ENCODE peak calls at places on chromosome 16, in seven cellular contexts. G, M, Y, D, R, W and O are unnamed samples.

GRCh38 chr16:84540194-84540593 is 35.7 kb upstream of the MEAK7 start:
- DNase-seq in G (no peak), M (no peak), Y (no peak), D (no peak), R (no peak), W (no peak), O (no peak)

GRCh38 chr16:89712476-89712805 is 8.3 kb downstream of the VPS9D1 start:
- DNase-seq in G (no peak), M (no peak), Y (no peak), D (no peak), R (no peak), W (no peak), O (no peak)

GRCh38 chr16:17590711-17591654 is 120.2 kb upstream of the XYLT1 start:
- DNase-seq in G (no peak), M (no peak), Y (no peak), D (no peak), R (no peak), W (no peak), O (no peak)

GRCh38 chr16:70687671-70688265 is 1.9 kb upstream of the MTSS2 start:
- DNase-seq in G (no peak), M (no peak), Y (peak), D (no peak), R (no peak), W (no peak), O (no peak)

GRCh38 chr16:87661561-87661960 is 59.3 kb downstream of the JPH3 start:
- DNase-seq in G (peak), M (peak), Y (no peak), D (no peak), R (no peak), W (peak), O (no peak)

GRCh38 chr16:52471650-52472370 is 75.1 kb downstream of the TOX3 start:
- DNase-seq in G (no peak), M (no peak), Y (no peak), D (no peak), R (no peak), W (no peak), O (no peak)

GRCh38 chr16:58464916-58465731 is 34.8 kb upstream of the NDRG4 start:
- DNase-seq in G (peak), M (peak), Y (no peak), D (no peak), R (no peak), W (peak), O (no peak)

GRCh38 chr16:84029297-84030096 is 13.1 kb downstream of the SLC38A8 start:
- DNase-seq in G (no peak), M (no peak), Y (no peak), D (no peak), R (no peak), W (no peak), O (no peak)

GRCh38 chr16:47196457-47196856 is 52.7 kb upstream of the NETO2 start:
- DNase-seq in G (no peak), M (peak), Y (no peak), D (no peak), R (no peak), W (no peak), O (no peak)

GRCh38 chr16:86772671-86773338 is 194.5 kb downstream of the FOXL1 start:
- DNase-seq in G (no peak), M (no peak), Y (no peak), D (no peak), R (no peak), W (no peak), O (no peak)

GRCh38 chr16:49600976-49601375 is 227.4 kb downstream of the C16orf78 start:
- DNase-seq in G (no peak), M (no peak), Y (no peak), D (no peak), R (no peak), W (no peak), O (no peak)

GRCh38 chr16:85512716-85513115 is 100.4 kb upstream of the GSE1 start:
- DNase-seq in G (no peak), M (no peak), Y (no peak), D (no peak), R (no peak), W (no peak), O (no peak)

GRCh38 chr16:58256108-58256507 is 38.7 kb downstream of the PRSS54 start:
- DNase-seq in G (no peak), M (no peak), Y (no peak), D (no peak), R (no peak), W (no peak), O (no peak)

GRCh38 chr16:53085539-53086450 is 31.0 kb downstream of the CHD9 start:
- DNase-seq in G (peak), M (no peak), Y (no peak), D (no peak), R (peak), W (no peak), O (no peak)

GRCh38 chr16:88962478-88963152 is 14.4 kb downstream of the CBFA2T3 start:
- DNase-seq in G (no peak), M (no peak), Y (peak), D (no peak), R (no peak), W (no peak), O (no peak)

GRCh38 chr16:71423865-71424264 is 18.0 kb downstream of the TLE7 start:
- DNase-seq in G (no peak), M (no peak), Y (no peak), D (no peak), R (no peak), W (no peak), O (no peak)

GRCh38 chr16:89917773-89918452 is 749 bp upstream of the MC1R start:
- DNase-seq in G (peak), M (peak), Y (peak), D (no peak), R (no peak), W (peak), O (no peak)

GRCh38 chr16:89034573-89034961 is 57.6 kb upstream of the CBFA2T3 start:
- DNase-seq in G (no peak), M (no peak), Y (no peak), D (no peak), R (no peak), W (no peak), O (no peak)

GRCh38 chr16:86914850-86915717 is 336.7 kb downstream of the FOXL1 start:
- DNase-seq in G (peak), M (no peak), Y (no peak), D (no peak), R (no peak), W (no peak), O (no peak)

GRCh38 chr16:15950167-15950854 is 895 bp downstream of the ABCC1 start:
- DNase-seq in G (peak), M (peak), Y (peak), D (peak), R (peak), W (peak), O (no peak)

GRCh38 chr16:81366316-81366932 is 51.7 kb downstream of the GAN start:
- DNase-seq in G (peak), M (peak), Y (no peak), D (no peak), R (no peak), W (no peak), O (no peak)

GRCh38 chr16:57061084-57061905 is 31.1 kb upstream of the CPNE2 start:
- DNase-seq in G (no peak), M (no peak), Y (peak), D (peak), R (peak), W (peak), O (no peak)

GRCh38 chr16:85028638-85029412 is 1.2 kb downstream of the KIAA0513 start:
- DNase-seq in G (peak), M (no peak), Y (peak), D (peak), R (peak), W (no peak), O (no peak)

GRCh38 chr16:17275076-17275732 is 195.6 kb downstream of the XYLT1 start:
- DNase-seq in G (no peak), M (no peak), Y (peak), D (no peak), R (no peak), W (no peak), O (no peak)

GRCh38 chr16:29816694-29817441 is 916 bp downstream of the PAGR1 start:
- DNase-seq in G (peak), M (peak), Y (peak), D (no peak), R (peak), W (peak), O (no peak)
- TF ChIP-seq CTCF in G (no peak), M (peak), Y (no peak), D (no peak), R (no peak), W (no peak), O (no peak)

DNA sequence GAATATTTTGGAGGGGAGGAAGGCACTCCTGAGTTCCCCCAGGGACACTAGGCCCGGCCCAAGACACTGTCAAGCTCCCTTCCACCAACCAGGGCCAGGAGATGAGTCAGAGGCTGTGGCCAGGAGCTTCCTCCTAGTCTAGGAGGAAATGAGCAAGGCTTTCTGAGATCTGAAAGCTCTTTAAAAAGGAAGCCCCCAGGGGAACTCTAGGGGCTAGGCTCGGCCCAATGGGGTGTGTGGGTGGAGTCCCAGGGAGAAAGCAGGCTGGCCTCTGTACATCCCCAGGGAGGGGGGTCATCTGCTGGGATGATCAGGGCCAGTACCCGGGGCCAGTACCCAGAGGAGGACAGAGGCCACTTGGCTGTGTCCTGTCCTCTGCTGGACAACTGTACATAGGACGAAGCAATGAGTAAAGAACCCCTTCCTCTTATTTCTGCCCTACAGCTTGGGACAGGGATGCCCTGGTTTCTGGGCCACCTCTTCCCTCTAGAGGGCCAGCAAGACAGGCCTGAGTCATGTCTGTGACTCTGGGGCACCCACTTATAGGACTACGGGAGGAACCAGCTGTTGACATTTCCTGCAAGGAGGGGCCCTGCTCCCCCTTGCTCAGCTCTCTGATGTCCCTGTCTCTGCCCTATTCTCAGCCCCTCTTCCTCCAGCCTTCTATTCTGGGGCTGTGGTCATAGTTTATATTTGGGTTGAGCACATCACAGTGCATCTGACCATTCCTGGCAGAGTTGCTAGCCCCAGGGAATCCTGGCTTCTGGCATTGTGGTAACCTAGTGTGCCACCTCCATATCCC is 2.7 kb downstream of the FHOD1 start:
- DNase-seq in G (peak), M (no peak), Y (peak), D (peak), R (peak), W (peak), O (peak)
- TF ChIP-seq CTCF in G (no peak), M (no peak), Y (no peak), D (no peak), R (no peak), W (no peak), O (no peak)

GRCh38 chr16:3922241-3922640 is 41.7 kb upstream of the CREBBP start:
- DNase-seq in G (no peak), M (no peak), Y (no peak), D (no peak), R (no peak), W (no peak), O (no peak)

GRCh38 chr16:3919413-3919812 is 38.9 kb upstream of the CREBBP start:
- DNase-seq in G (no peak), M (no peak), Y (no peak), D (no peak), R (no peak), W (no peak), O (no peak)

GRCh38 chr16:3920206-3920605 is 39.7 kb upstream of the CREBBP start:
- DNase-seq in G (no peak), M (no peak), Y (no peak), D (no peak), R (no peak), W (no peak), O (no peak)

DNA sequence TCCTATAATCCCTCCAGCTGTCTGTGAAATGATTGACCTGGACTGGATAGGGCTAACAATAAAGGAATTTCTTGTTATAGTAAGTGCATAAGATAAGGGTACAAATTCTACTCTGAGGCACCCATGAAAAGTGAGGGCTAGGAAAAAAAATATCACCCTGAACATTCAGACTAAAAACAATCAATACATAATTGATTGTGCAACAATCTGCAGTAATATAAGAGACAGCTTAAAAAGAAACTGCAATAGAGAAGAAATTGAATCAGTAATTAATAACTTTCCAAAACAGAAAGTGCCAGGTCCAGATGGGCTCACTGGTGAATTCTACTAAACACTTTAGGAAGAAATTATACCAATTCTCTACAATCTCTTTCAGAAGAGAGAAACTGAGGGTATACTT is 44.2 kb upstream of the CREBBP start:
- DNase-seq in G (no peak), M (no peak), Y (no peak), D (no peak), R (no peak), W (no peak), O (no peak)
- TF ChIP-seq CTCF in G (no peak), M (no peak), Y (no peak), D (no peak), R (no peak), W (no peak), O (no peak)

DNA sequence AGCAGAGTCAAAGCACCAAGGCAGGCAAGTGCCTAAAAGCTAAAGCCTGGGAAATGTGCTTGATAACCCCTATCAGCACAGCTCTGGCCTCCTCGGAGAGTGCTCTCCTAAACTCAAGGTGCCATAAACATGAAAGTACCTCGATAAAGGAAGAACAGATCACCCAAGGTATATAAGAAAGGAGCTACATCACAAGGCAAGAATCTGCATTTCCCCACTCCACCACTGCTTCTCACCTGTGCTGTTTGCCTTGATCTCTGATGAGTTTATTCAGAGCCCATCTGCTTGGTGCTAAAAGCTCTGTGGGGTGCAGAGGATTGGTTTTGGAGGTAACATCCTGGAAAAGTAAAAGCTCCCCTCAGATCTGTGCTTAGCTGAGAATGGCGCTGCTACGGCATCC is 449.5 kb upstream of the CDH5 start:
- DNase-seq in G (no peak), M (peak), Y (no peak), D (no peak), R (no peak), W (no peak), O (no peak)
- TF ChIP-seq CTCF in G (no peak), M (no peak), Y (no peak), D (no peak), R (no peak), W (no peak), O (no peak)

GRCh38 chr16:31456988-31457360 is 2.3 kb upstream of the ARMC5 start:
- DNase-seq in G (no peak), M (no peak), Y (peak), D (no peak), R (peak), W (no peak), O (no peak)

GRCh38 chr16:31459722-31460581 is 651 bp downstream of the ARMC5 start:
- DNase-seq in G (peak), M (peak), Y (peak), D (peak), R (peak), W (peak), O (peak)

GRCh38 chr16:31460582-31461002 is 1.3 kb downstream of the ARMC5 start:
- DNase-seq in G (peak), M (peak), Y (no peak), D (no peak), R (no peak), W (no peak), O (no peak)

GRCh38 chr16:31458073-31458834 is 1.0 kb upstream of the ARMC5 start:
- DNase-seq in G (peak), M (peak), Y (peak), D (peak), R (peak), W (no peak), O (no peak)

DNA sequence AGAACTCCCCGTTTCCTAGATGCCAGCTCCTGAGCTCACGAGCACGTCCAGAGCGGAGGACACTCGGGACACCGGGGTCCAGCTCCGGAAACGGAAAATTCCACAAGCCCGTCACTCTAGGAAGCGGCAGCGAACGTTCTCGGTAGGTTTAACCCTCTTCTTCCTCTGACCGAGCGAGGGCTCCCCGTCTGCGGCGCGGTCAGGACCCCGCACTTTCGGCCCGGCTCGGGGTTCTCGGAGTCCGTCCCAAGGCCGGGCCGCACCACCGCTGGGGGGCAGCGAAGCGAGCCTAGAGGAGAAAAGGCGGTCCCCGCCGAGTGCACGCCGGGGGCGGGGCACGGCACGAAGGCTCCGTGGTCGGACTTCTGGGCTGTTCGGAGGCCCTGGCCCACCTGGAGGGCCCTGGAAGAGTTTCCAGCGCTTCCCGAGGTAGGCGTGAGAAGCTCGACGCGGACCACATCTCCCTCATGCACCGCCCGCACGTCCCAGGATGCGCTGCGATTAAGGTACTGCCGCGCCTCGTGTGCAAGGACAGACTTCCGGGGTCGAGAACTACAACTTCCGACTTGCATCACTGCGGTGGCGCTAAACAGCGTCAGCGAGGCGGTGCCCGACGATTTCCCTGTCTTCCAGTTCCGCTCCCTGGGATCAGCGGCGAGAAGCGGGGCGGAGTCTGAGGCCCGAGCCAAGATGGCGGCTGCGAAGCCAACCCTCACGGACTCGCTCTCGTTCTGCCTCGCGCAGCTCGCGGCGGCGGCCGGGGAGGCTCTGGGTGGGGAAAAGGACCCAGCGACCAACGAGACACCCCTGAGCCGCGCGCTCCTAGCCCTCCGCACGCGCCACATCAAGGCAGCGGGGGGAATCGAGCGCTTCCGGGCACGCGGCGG is at the start of gene ARMC5:
- DNase-seq in G (peak), M (peak), Y (peak), D (peak), R (peak), W (peak), O (peak)
- TF ChIP-seq CTCF in G (peak), M (peak), Y (peak), D (peak), R (peak), W (peak), O (no peak)

DNA sequence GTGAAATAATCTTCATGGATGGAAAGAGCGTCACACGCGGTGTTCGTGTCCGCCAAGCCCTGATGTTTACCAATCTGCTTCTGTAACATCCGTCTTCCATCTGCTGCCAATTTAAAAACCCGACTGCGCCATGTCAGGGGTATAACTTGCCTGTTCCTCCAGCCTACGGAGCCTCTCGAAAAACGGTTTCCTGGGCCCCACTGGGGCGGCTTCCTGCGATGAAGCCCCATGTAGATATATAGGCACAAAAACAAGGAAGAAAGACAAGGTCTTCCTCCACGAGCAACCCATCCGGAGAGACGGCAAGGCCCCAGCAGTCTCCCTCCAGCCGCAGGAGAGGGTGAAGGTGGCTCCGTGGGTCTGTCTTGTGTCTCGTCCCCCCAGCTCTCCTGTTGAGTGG is at the start of gene PTX4:
- DNase-seq in G (no peak), M (no peak), Y (no peak), D (no peak), R (no peak), W (no peak), O (no peak)
- TF ChIP-seq CTCF in G (no peak), M (no peak), Y (no peak), D (no peak), R (no peak), W (no peak), O (no peak)

GRCh38 chr16:7437843-7438242 is 105.2 kb downstream of the RBFOX1 start:
- DNase-seq in G (no peak), M (no peak), Y (no peak), D (no peak), R (no peak), W (no peak), O (no peak)
- TF ChIP-seq CTCF in G (no peak), M (no peak), Y (no peak), D (no peak), R (no peak), W (no peak), O (no peak)

DNA sequence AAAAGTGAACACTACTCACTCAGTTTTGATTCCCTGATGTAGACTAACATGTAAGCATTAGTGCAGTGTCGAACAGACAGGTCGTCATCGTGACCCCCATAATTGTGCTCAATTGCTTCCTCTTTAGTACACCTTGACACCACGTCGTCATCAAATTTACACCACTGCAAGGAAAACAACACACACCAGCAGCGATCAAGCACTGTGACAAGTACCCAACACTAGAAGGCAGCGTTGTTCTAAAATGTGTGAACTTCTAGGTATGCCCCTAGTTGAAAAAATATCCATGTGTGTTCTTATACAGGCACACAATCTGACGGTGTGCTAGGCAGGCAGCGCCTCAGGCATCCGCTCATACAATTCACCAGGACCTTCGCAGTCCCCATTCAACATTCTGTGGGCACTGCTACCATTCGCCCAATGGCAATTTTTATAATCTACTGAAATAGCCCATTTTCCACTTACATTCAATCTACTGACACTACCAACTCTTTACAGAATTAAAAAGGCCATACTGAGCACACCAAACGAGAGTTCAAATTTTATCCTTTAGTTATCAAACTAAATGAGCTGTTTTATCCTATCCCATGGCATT is 23.1 kb downstream of the LITAFD start:
- DNase-seq in G (peak), M (peak), Y (no peak), D (no peak), R (no peak), W (no peak), O (no peak)
- TF ChIP-seq CTCF in G (peak), M (peak), Y (no peak), D (no peak), R (no peak), W (peak), O (no peak)

GRCh38 chr16:13390093-13390985 is 488.9 kb downstream of the SHISA9 start:
- DNase-seq in G (no peak), M (no peak), Y (no peak), D (no peak), R (no peak), W (no peak), O (no peak)
- TF ChIP-seq CTCF in G (no peak), M (no peak), Y (no peak), D (no peak), R (no peak), W (no peak), O (no peak)